ENCODE peak calls at places on chromosomes 11 and 22, in ten cellular contexts. H is epithelial cell of prostate; E is HEK293T; S is kidney; Y is stimulated activated CD8-positive, alpha-beta memory T cell treated with anti-CD3 and anti-CD28 coated beads, Interleukin-15, amount 100 ng/mL, for 48 hours; D is GM20000; A is mesenchymal stem cell; Z is stimulated activated CD4-positive, alpha-beta T cell treated with anti-CD3 and anti-CD28 coated beads, Interleukin-2, amount 100 ng/mL, for 48 hours; P is fibroblast of lung; N is activated effector memory CD4-positive, alpha-beta T cell treated with Interleukin-2 at 50 U/mL for 16 hours. B is an unnamed sample.
A peak's percentile ranks its signal among the peaks of the same experiment; 100 is the strongest.

GRCh38 chr11:70173018-70173417 is 30.1 kb upstream of the FADD start:
- DNase-seq in H (no peak), E (no peak), S (no peak), Y (no peak), D (no peak), A (peak; percentile 79), Z (no peak), P (peak; percentile 6), N (no peak), B (no peak)

GRCh38 chr22:35488513-35488912 is 52.1 kb upstream of the RASD2 start:
- DNase-seq in H (no peak), E (no peak), S (no peak), Y (no peak), D (no peak), A (no peak), Z (no peak), P (no peak), N (no peak), B (no peak)

GRCh38 chr11:37320921-37321320 is 722.9 kb upstream of the RAG2 start:
- DNase-seq in H (peak; percentile 57), E (no peak), S (no peak), Y (no peak), D (no peak), A (no peak), Z (no peak), P (peak; percentile 0), N (no peak), B (no peak)

GRCh38 chr11:112157274-112157766 is 6.6 kb downstream of the IL18 start:
- DNase-seq in H (peak; percentile 99), E (no peak), S (no peak), Y (no peak), D (no peak), A (peak; percentile 99), Z (no peak), P (peak; percentile 98), N (no peak), B (no peak)

GRCh38 chr11:2471048-2471803 is 26.4 kb downstream of the KCNQ1 start:
- DNase-seq in H (no peak), E (no peak), S (peak; percentile 37), Y (no peak), D (no peak), A (no peak), Z (no peak), P (no peak), N (no peak), B (no peak)

GRCh38 chr11:69546735-69547370 is 65.4 kb downstream of the LINC01488 start:
- DNase-seq in H (no peak), E (no peak), S (no peak), Y (peak; percentile 21), D (peak; percentile 64), A (no peak), Z (peak; percentile 50), P (no peak), N (no peak), B (peak; percentile 56)

GRCh38 chr11:114172871-114173444 is 113.4 kb downstream of the ZBTB16 start:
- DNase-seq in H (no peak), E (no peak), S (no peak), Y (no peak), D (no peak), A (no peak), Z (no peak), P (no peak), N (no peak), B (no peak)

GRCh38 chr11:63890368-63890767 is 26.6 kb downstream of the RCOR2 start:
- DNase-seq in H (no peak), E (no peak), S (no peak), Y (no peak), D (no peak), A (no peak), Z (no peak), P (no peak), N (no peak), B (no peak)

GRCh38 chr22:30238661-30239420 is 7.7 kb downstream of the LIF start:
- DNase-seq in H (no peak), E (no peak), S (peak; percentile 83), Y (no peak), D (no peak), A (peak; percentile 46), Z (no peak), P (peak; percentile 78), N (no peak), B (no peak)

GRCh38 chr11:8068605-8069221 is 12.3 kb upstream of the TUB start:
- DNase-seq in H (no peak), E (no peak), S (peak; percentile 92), Y (no peak), D (no peak), A (peak; percentile 57), Z (no peak), P (peak; percentile 92), N (no peak), B (no peak)

GRCh38 chr11:68828957-68829356 is 12.8 kb downstream of the CPT1A start:
- DNase-seq in H (no peak), E (no peak), S (no peak), Y (no peak), D (no peak), A (no peak), Z (no peak), P (no peak), N (no peak), B (no peak)

GRCh38 chr22:32531955-32532818 is 57.6 kb downstream of the FBXO7 start:
- DNase-seq in H (no peak), E (no peak), S (peak; percentile 97), Y (no peak), D (no peak), A (peak; percentile 60), Z (no peak), P (peak; percentile 92), N (no peak), B (no peak)

B was measured in GM12865.